ENCODE peak calls at places on chromosomes 2 and 18, in ten cellular contexts. G is Peyer's patch, W is left ventricle myocardium inferior, Y is AG04450, K is A549, R is heart right ventricle, P is fibroblast of lung, M is tibial artery, D is psoas muscle, A is astrocyte. U is an unnamed sample.

GRCh38 chr2:112154246-112155110 is 16.3 kb downstream of the FBLN7 start:
- DNase-seq in Y (no peak), A (no peak), P (no peak), G (peak), K (no peak), R (no peak), W (no peak), M (no peak), D (no peak), U (no peak)

GRCh38 chr2:40213071-40213470 is 238.8 kb downstream of the SLC8A1 start:
- DNase-seq in K (no peak), G (no peak), M (no peak), W (no peak), D (no peak), Y (no peak), A (peak), P (peak), R (no peak), U (peak)

GRCh38 chr2:167275066-167275465 is 386.8 kb downstream of the XIRP2 start:
- DNase-seq in R (no peak), G (no peak), K (no peak), M (no peak), W (no peak), Y (no peak), P (no peak), A (no peak), D (no peak), U (no peak)

GRCh38 chr18:56086176-56086575 is 498.2 kb upstream of the TCF4 start:
- DNase-seq in A (peak), W (no peak), D (no peak), G (no peak), R (no peak), P (peak), M (no peak), K (no peak), Y (no peak), U (no peak)

GRCh38 chr2:163469561-163469962 is 266.2 kb downstream of the FIGN start:
- DNase-seq in M (peak), K (no peak), D (no peak), A (peak), W (no peak), R (no peak), G (no peak), P (peak), Y (no peak), U (no peak)

GRCh38 chr2:237413293-237414055 is 490 bp downstream of the COL6A3 start:
- DNase-seq in R (no peak), A (no peak), W (no peak), M (no peak), P (no peak), K (no peak), D (no peak), Y (no peak), G (no peak), U (no peak)

GRCh38 chr2:98912221-98912851 is 23.7 kb downstream of the CRACDL start:
- DNase-seq in M (no peak), K (peak), A (peak), P (peak), Y (peak), D (peak), G (no peak), W (no peak), R (peak), U (peak)

GRCh38 chr2:185279999-185280398 is 458.6 kb upstream of the FSIP2 start:
- DNase-seq in A (peak), M (no peak), Y (no peak), W (no peak), R (no peak), G (no peak), K (no peak), P (peak), D (no peak), U (no peak)

GRCh38 chr2:178404380-178404767 is 46.6 kb downstream of the PRKRA start:
- DNase-seq in W (no peak), P (peak), R (no peak), A (peak), M (no peak), G (no peak), Y (peak), K (no peak), D (peak), U (peak)

GRCh38 chr2:71583876-71584275 is 130.5 kb downstream of the DYSF start:
- DNase-seq in G (no peak), M (no peak), K (no peak), W (no peak), A (peak), P (peak), Y (no peak), D (peak), R (no peak), U (no peak)

GRCh38 chr2:71577209-71577608 is 123.8 kb downstream of the DYSF start:
- DNase-seq in W (no peak), Y (no peak), A (no peak), P (no peak), R (no peak), M (no peak), G (no peak), K (no peak), D (no peak), U (no peak)

GRCh38 chr2:71576541-71576940 is 123.2 kb downstream of the DYSF start:
- DNase-seq in M (no peak), A (no peak), G (no peak), D (peak), W (peak), Y (no peak), K (no peak), R (peak), P (no peak), U (no peak)

GRCh38 chr2:71578665-71579371 is 125.5 kb downstream of the DYSF start:
- DNase-seq in G (no peak), K (no peak), A (no peak), Y (no peak), P (peak), D (peak), R (peak), M (peak), W (peak), U (peak)

GRCh38 chr2:71581015-71581414 is 127.7 kb downstream of the DYSF start:
- DNase-seq in D (peak), K (no peak), R (peak), A (no peak), W (peak), G (no peak), Y (no peak), M (peak), P (no peak), U (no peak)
- H3K4me3 ChIP-seq in D (no peak), K (no peak), R (no peak), A (no peak), W (no peak), G (no peak), Y (no peak), M (no peak), P (no peak), U (no peak)

GRCh38 chr2:42971947-42972736 is 179.8 kb upstream of the HAAO start:
- DNase-seq in M (no peak), Y (no peak), A (no peak), R (no peak), D (no peak), W (no peak), K (no peak), P (peak), G (no peak), U (no peak)
- H3K27ac ChIP-seq in M (no peak), Y (peak), A (no peak), R (no peak), D (no peak), W (no peak), K (peak), P (peak), G (no peak), U (no peak)

DNA sequence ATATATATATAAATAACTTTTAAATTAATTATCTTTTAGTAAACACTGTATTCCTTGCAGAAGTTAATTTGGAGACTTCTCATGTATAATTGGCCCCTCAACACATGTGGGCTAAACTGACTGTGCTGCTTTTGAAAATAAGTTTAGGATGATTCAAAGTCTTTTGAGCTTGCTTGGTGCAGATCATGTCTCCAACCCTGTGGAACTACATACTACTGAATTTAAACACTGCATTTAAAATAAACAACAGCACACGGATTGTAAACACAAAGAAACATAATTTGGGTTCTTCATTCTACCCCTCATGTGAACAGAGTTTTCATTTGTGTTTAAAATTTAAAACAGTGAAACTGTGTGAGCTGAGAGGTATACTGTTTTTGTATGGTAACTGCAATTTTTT is 167.7 kb downstream of the DDX1 start:
- DNase-seq in K (no peak), A (no peak), D (no peak), W (no peak), R (no peak), P (no peak), M (no peak), G (no peak), Y (no peak), U (no peak)
- TF ChIP-seq CTCF in K (no peak), A (no peak), D (no peak), W (no peak), R (no peak), P (no peak), M (no peak), G (no peak), Y (no peak), U (no peak)

GRCh38 chr2:226850024-226850423 is 14.2 kb downstream of the RHBDD1 start:
- DNase-seq in P (no peak), R (no peak), A (no peak), G (no peak), W (no peak), Y (no peak), D (no peak), M (no peak), K (no peak), U (no peak)
- H3K4me3 ChIP-seq in P (no peak), R (no peak), A (no peak), G (no peak), W (no peak), Y (no peak), D (no peak), M (no peak), K (no peak), U (no peak)

DNA sequence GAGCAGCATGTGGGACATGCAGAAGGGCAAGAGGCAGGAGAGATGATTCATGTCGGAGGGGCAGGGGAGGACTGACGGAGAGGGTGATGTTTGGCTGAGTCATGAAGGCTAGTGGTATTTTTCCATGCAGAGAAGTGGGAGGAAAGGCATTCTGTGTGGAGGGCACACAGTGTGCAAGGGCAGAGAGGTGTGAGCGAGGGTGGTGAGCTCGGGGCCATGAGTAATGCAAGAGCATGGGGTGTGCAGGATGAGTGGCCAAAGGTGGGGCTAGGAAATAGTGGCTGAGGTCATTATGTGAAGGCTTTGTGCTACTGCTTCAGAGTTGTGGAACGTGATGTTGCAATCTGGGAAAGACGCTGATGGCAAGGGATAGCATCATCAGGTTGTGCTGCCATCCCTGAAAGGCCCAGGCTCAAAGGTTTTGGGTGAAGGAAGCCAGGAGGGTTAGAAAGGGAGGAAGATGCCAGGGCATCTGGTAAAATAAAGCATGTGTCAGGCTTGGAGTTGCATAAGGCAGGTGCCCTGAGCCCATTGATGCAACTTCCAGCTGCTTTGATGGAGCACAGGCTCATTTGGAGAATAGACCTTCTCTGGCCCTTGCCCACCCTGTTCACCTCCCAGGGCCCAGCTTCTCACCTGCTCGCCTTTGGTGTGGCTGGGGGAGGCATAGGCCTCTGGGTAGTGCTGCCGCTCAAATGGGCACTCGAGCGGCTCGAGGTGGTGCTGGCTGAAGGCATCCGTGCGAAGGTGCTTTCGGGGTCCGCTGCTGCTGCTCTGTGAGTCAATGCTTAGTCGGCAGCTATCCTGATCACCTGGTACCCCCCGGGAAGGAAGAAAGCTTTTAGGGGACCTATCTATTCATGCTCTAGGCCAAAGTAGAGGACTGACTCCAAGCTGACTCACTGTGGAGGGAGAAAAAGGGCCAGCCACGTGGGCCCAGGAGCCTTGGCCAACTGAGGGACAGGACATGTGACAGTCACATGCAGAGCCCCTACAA is 37.5 kb downstream of the PAX8 start:
- DNase-seq in K (peak), Y (peak), G (peak), W (peak), M (peak), A (peak), D (peak), P (peak), R (no peak), U (peak)
- H3K27ac ChIP-seq in K (peak), Y (peak), G (no peak), W (peak), M (peak), A (peak), D (peak), P (peak), R (peak), U (peak)

DNA sequence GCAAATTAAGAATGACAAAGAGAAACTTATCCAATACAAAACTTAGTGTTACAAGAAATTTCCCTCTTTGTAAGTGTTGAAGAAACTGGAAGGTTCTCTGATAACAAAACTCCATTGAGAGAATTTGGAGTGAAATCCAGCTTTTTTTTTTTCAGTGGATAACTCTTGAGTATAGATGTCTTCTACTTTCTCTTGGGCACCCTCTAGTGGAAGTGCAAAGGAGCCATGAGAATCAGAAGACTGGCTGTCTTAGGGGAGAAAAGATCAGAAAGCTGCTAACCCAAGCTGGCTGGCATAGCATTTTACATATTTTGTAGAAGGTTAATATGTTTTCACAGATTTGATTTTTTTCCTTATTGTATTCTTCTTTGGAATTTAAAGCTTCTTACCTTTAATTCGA is 138.8 kb upstream of the SATB2 start:
- DNase-seq in R (no peak), G (no peak), P (no peak), A (no peak), D (no peak), M (no peak), Y (no peak), K (peak), W (no peak), U (peak)
- TF ChIP-seq CTCF in R (peak), G (peak), P (peak), A (no peak), D (peak), M (no peak), Y (peak), K (peak), W (peak), U (peak)

GRCh38 chr2:96809951-96810782 is 5.9 kb upstream of the CNNM3 start:
- DNase-seq in W (no peak), D (no peak), M (no peak), A (no peak), R (no peak), P (no peak), G (no peak), Y (no peak), K (no peak), U (no peak)
- H3K4me3 ChIP-seq in W (no peak), D (no peak), M (no peak), A (no peak), R (no peak), P (no peak), G (no peak), Y (no peak), K (no peak), U (no peak)

GRCh38 chr2:8915941-8916340 is 78.5 kb upstream of the KIDINS220 start:
- DNase-seq in R (no peak), P (no peak), G (no peak), A (no peak), W (no peak), M (no peak), Y (no peak), D (no peak), K (no peak), U (no peak)
- H3K27ac ChIP-seq in R (no peak), P (no peak), G (no peak), A (no peak), W (no peak), M (no peak), Y (no peak), D (no peak), K (no peak), U (no peak)

GRCh38 chr2:46937457-46937856 is 21.9 kb upstream of the MCFD2 start:
- DNase-seq in K (peak), D (no peak), R (no peak), A (no peak), G (no peak), M (no peak), P (no peak), Y (no peak), W (no peak), U (no peak)
- TF ChIP-seq CTCF in K (peak), D (peak), R (peak), A (peak), G (peak), M (peak), P (peak), Y (peak), W (peak), U (peak)

DNA sequence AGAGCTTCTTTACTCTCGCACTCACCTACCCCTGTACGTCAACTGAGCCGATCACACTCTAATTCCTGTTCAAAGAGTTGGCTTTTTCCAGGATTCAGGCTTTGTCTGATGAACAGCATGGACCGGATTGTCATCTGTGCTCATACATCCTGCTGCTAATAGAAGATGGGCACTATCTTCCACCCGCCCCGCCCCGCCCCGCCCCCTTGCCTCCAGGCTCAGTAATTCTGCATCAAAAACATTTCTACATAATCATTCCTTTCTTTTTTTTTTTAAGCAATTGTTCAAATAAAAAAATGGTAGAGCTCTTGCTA is 12.0 kb downstream of the G6PC2 start:
- DNase-seq in Y (no peak), W (no peak), G (no peak), P (no peak), K (no peak), A (no peak), R (no peak), M (no peak), D (no peak), U (no peak)
- H3K4me3 ChIP-seq in Y (peak), W (peak), G (no peak), P (peak), K (no peak), A (peak), R (peak), M (no peak), D (peak), U (peak)